ENCODE peak calls at places on chromosomes 5 and 9, in four cellular contexts. One of them, this sample, is unnamed.

GRCh38 chr5:17190799-17191391 is 26.5 kb upstream of the BASP1 start:
- DNase-seq in lower lobe of right lung: no peak
- DNase-seq in brain microvascular endothelial cell: peak
- DNase-seq in tibial artery: no peak
- DNase-seq in this sample: no peak

GRCh38 chr5:129904667-129905466 is 602 bp downstream of the CHSY3 start:
- DNase-seq in lower lobe of right lung: peak
- DNase-seq in brain microvascular endothelial cell: peak
- DNase-seq in tibial artery: peak
- DNase-seq in this sample: peak

GRCh38 chr5:160199410-160199911 is 29.8 kb upstream of the FABP6 start:
- DNase-seq in lower lobe of right lung: peak
- DNase-seq in brain microvascular endothelial cell: peak
- DNase-seq in tibial artery: peak
- DNase-seq in this sample: peak

GRCh38 chr5:16742938-16743337 is 126.1 kb upstream of the RETREG1 start:
- DNase-seq in lower lobe of right lung: no peak
- DNase-seq in brain microvascular endothelial cell: peak
- DNase-seq in tibial artery: no peak
- DNase-seq in this sample: no peak

GRCh38 chr5:124402144-124402581 is 344.3 kb downstream of the ZNF608 start:
- DNase-seq in lower lobe of right lung: peak
- DNase-seq in brain microvascular endothelial cell: no peak
- DNase-seq in tibial artery: no peak
- DNase-seq in this sample: peak

GRCh38 chr9:14731294-14731981 is 8.9 kb upstream of the CER1 start:
- DNase-seq in lower lobe of right lung: no peak
- DNase-seq in brain microvascular endothelial cell: no peak
- DNase-seq in tibial artery: no peak
- DNase-seq in this sample: no peak

GRCh38 chr9:75086443-75087278 is 1.3 kb downstream of the NMRK1 start:
- DNase-seq in lower lobe of right lung: peak
- DNase-seq in brain microvascular endothelial cell: no peak
- DNase-seq in tibial artery: no peak
- DNase-seq in this sample: no peak

GRCh38 chr9:133331641-133332380 is 4.2 kb downstream of the SURF6 start:
- DNase-seq in lower lobe of right lung: peak
- DNase-seq in brain microvascular endothelial cell: no peak
- DNase-seq in tibial artery: peak
- DNase-seq in this sample: no peak

GRCh38 chr5:138450971-138451370 is 12.1 kb downstream of the REEP2 start:
- DNase-seq in lower lobe of right lung: no peak
- DNase-seq in brain microvascular endothelial cell: no peak
- DNase-seq in tibial artery: no peak
- DNase-seq in this sample: no peak

GRCh38 chr9:1100945-1101344 is 50.8 kb downstream of the DMRT2 start:
- DNase-seq in lower lobe of right lung: no peak
- DNase-seq in brain microvascular endothelial cell: peak
- DNase-seq in tibial artery: no peak
- DNase-seq in this sample: peak

GRCh38 chr5:81755320-81755719 is 4.4 kb upstream of the SSBP2 start:
- DNase-seq in lower lobe of right lung: no peak
- DNase-seq in brain microvascular endothelial cell: peak
- DNase-seq in tibial artery: peak
- DNase-seq in this sample: peak

GRCh38 chr9:123225374-123225813 is 43.0 kb downstream of the STRBP start:
- DNase-seq in lower lobe of right lung: no peak
- DNase-seq in brain microvascular endothelial cell: peak
- DNase-seq in tibial artery: no peak
- DNase-seq in this sample: peak

GRCh38 chr9:3824589-3824988 is 298.8 kb upstream of the RFX3 start:
- DNase-seq in lower lobe of right lung: no peak
- DNase-seq in brain microvascular endothelial cell: no peak
- DNase-seq in tibial artery: no peak
- DNase-seq in this sample: no peak

GRCh38 chr9:134734270-134734669 is 92.7 kb downstream of the COL5A1 start:
- DNase-seq in lower lobe of right lung: no peak
- DNase-seq in brain microvascular endothelial cell: peak
- DNase-seq in tibial artery: no peak
- DNase-seq in this sample: peak

GRCh38 chr5:158060216-158060615 is 201.3 kb upstream of the CLINT1 start:
- DNase-seq in lower lobe of right lung: no peak
- DNase-seq in brain microvascular endothelial cell: no peak
- DNase-seq in tibial artery: no peak
- DNase-seq in this sample: no peak

GRCh38 chr5:26518065-26518464 is 520.3 kb downstream of the CDH9 start:
- DNase-seq in lower lobe of right lung: no peak
- DNase-seq in brain microvascular endothelial cell: no peak
- DNase-seq in tibial artery: no peak
- DNase-seq in this sample: no peak

GRCh38 chr5:67265951-67266350 is 69.4 kb upstream of the CD180 start:
- DNase-seq in lower lobe of right lung: no peak
- DNase-seq in brain microvascular endothelial cell: no peak
- DNase-seq in tibial artery: no peak
- DNase-seq in this sample: no peak

GRCh38 chr9:137319976-137320551 is 18.0 kb upstream of the NRARP start:
- DNase-seq in lower lobe of right lung: no peak
- DNase-seq in brain microvascular endothelial cell: no peak
- DNase-seq in tibial artery: peak
- DNase-seq in this sample: no peak

GRCh38 chr5:120479066-120479465 is 15.0 kb downstream of the PRR16 start:
- DNase-seq in lower lobe of right lung: no peak
- DNase-seq in brain microvascular endothelial cell: no peak
- DNase-seq in tibial artery: no peak
- DNase-seq in this sample: peak

GRCh38 chr5:123916331-123917121 is 404.5 kb downstream of the CSNK1G3 start:
- DNase-seq in lower lobe of right lung: no peak
- DNase-seq in brain microvascular endothelial cell: peak
- DNase-seq in tibial artery: no peak
- DNase-seq in this sample: peak

GRCh38 chr5:5240234-5240633 is 100.1 kb downstream of the ADAMTS16 start:
- DNase-seq in lower lobe of right lung: no peak
- DNase-seq in brain microvascular endothelial cell: no peak
- DNase-seq in tibial artery: no peak
- DNase-seq in this sample: no peak

GRCh38 chr5:169909945-169910344 is 70.3 kb downstream of the INSYN2B start:
- DNase-seq in lower lobe of right lung: no peak
- DNase-seq in brain microvascular endothelial cell: no peak
- DNase-seq in tibial artery: no peak
- DNase-seq in this sample: no peak

GRCh38 chr5:72600401-72600981 is 93.3 kb upstream of the ZNF366 start:
- DNase-seq in lower lobe of right lung: no peak
- DNase-seq in brain microvascular endothelial cell: peak
- DNase-seq in tibial artery: no peak
- DNase-seq in this sample: peak

GRCh38 chr9:4196886-4197285 is 103.0 kb downstream of the GLIS3 start:
- DNase-seq in lower lobe of right lung: no peak
- DNase-seq in brain microvascular endothelial cell: no peak
- DNase-seq in tibial artery: no peak
- DNase-seq in this sample: no peak

GRCh38 chr5:59041355-59041754 is 458.5 kb downstream of the RAB3C start:
- DNase-seq in lower lobe of right lung: no peak
- DNase-seq in brain microvascular endothelial cell: no peak
- DNase-seq in tibial artery: no peak
- DNase-seq in this sample: no peak

GRCh38 chr5:2003690-2004365 is 121.1 kb upstream of the IRX4 start:
- DNase-seq in lower lobe of right lung: no peak
- DNase-seq in brain microvascular endothelial cell: no peak
- DNase-seq in tibial artery: no peak
- DNase-seq in this sample: no peak
- TF ChIP-seq CTCF in lower lobe of right lung: no peak
- TF ChIP-seq CTCF in brain microvascular endothelial cell: no peak
- TF ChIP-seq CTCF in tibial artery: no peak
- TF ChIP-seq CTCF in this sample: no peak

DNA sequence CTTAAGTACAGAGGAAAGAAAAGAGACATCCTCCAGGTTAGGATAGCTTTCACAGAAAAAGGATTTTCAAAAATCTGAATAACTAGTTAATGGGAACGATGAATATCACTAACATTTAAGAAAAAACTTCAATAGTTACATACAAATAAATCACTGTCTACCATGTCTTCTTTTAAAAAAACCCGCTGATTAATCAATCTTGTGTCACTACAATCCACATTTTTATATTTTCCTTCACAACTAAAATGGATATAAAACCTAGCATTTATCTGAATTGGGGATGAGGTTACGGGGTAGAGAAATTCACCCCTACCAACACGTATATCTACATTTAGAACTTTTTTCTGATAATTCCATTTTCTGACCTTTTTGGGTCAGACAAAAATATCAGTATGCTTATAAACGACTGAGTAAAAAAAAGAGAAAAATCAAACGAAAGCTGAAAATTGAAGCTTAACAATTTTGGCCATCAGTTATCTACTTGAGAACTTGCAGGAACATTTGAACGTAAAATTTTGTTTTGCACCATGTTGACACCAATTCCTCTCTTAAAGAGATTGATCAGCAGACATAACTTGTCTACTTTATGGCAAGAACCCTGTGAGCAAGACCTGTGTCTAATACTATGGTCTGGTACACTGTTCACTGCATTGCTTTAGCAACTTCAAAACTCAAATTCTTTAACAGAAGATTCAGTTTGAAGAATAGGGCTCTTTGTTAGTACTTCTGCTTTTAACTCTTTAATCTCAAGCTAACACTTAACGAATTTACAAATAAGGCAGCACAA is 4.8 kb downstream of the NR3C1 start:
- DNase-seq in lower lobe of right lung: no peak
- DNase-seq in brain microvascular endothelial cell: no peak
- DNase-seq in tibial artery: no peak
- DNase-seq in this sample: no peak
- H3K4me3 ChIP-seq in lower lobe of right lung: peak
- H3K4me3 ChIP-seq in brain microvascular endothelial cell: peak
- H3K4me3 ChIP-seq in tibial artery: peak
- H3K4me3 ChIP-seq in this sample: peak

DNA sequence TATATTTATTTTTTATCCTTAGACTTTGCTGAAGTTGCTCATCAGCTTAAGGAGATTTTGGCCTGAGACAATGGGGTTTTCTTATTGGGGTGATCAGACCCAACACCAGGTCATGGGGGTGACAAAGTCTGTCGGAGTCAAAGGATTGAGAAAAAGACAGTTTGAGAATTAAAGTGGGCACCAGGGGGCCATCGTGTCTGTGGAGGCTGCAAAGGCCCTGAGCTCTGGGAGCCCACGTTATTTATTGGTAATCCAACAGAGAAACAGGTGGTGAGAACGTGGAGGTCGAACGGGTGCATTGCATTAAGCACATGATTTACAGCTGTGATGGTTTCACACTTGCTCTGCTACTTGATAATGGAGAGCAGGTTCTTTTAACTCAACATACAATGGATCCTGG is 102.5 kb upstream of the CDH10 start:
- DNase-seq in lower lobe of right lung: no peak
- DNase-seq in brain microvascular endothelial cell: no peak
- DNase-seq in tibial artery: no peak
- DNase-seq in this sample: no peak
- TF ChIP-seq CTCF in lower lobe of right lung: no peak
- TF ChIP-seq CTCF in brain microvascular endothelial cell: no peak
- TF ChIP-seq CTCF in tibial artery: no peak
- TF ChIP-seq CTCF in this sample: no peak

GRCh38 chr5:149406979-149407306 is 27.9 kb upstream of the IL17B start:
- DNase-seq in lower lobe of right lung: no peak
- DNase-seq in brain microvascular endothelial cell: no peak
- DNase-seq in tibial artery: no peak
- DNase-seq in this sample: no peak
- H3K4me3 ChIP-seq in lower lobe of right lung: peak
- H3K4me3 ChIP-seq in brain microvascular endothelial cell: peak
- H3K4me3 ChIP-seq in tibial artery: peak
- H3K4me3 ChIP-seq in this sample: peak

GRCh38 chr5:36585696-36586095 is 20.7 kb upstream of the SLC1A3 start:
- DNase-seq in lower lobe of right lung: no peak
- DNase-seq in brain microvascular endothelial cell: no peak
- DNase-seq in tibial artery: no peak
- DNase-seq in this sample: no peak
- TF ChIP-seq CTCF in lower lobe of right lung: no peak
- TF ChIP-seq CTCF in brain microvascular endothelial cell: no peak
- TF ChIP-seq CTCF in tibial artery: no peak
- TF ChIP-seq CTCF in this sample: no peak

DNA sequence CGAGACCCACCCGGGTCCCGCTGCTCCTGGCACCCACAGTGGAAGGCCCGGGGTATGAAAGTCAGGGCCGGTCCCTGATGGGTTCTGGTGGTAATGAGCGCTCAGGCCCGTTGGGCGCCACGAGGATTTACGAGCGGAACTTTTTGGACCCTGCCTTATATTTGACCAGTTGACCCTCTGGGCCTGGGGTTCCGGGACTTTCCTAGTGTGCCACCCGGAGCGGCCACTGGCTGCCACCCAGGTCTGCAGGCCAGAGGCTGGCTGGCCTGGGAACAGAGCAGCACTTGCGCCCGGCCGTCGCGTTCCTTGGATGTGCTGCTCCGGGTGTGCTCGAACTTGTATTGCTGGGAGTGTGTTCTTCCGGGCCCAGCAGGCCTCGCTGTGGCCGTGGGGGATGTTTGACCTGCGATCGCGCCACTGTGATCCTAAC is 1.0 kb downstream of the F2RL1 start:
- DNase-seq in lower lobe of right lung: peak
- DNase-seq in brain microvascular endothelial cell: no peak
- DNase-seq in tibial artery: no peak
- DNase-seq in this sample: no peak
- H3K4me3 ChIP-seq in lower lobe of right lung: peak
- H3K4me3 ChIP-seq in brain microvascular endothelial cell: peak
- H3K4me3 ChIP-seq in tibial artery: peak
- H3K4me3 ChIP-seq in this sample: peak